ENCODE peak calls at places on chromosomes 7 and 10, in seven cellular contexts. V is breast epithelium, J is transverse colon, B is tibial nerve, N is testis, O is adrenal gland, L is HCT116. M is an unnamed sample. For H3K4me1 and H3K27me3, the result is how much of the 10 kb centered on the place peaks cover.

GRCh38 chr10:93758911-93759410 is 1.2 kb downstream of the LGI1 start:
- DNase-seq in J (no peak), O (no peak), N (no peak), B (no peak), V (no peak), L (no peak), M (no peak)

GRCh38 chr7:55360486-55360885 is 4.7 kb upstream of the LANCL2 start:
- DNase-seq in L (no peak), V (no peak), B (no peak), N (peak), O (no peak), J (no peak), M (no peak)

GRCh38 chr7:23544913-23545354 is 13.2 kb upstream of the TRA2A start:
- DNase-seq in J (no peak), B (no peak), O (no peak), L (peak), N (no peak), V (no peak), M (no peak)

GRCh38 chr7:3067193-3067592 is 23.5 kb upstream of the CARD11 start:
- DNase-seq in N (no peak), J (no peak), O (no peak), L (no peak), B (no peak), V (no peak), M (no peak)

GRCh38 chr10:5623081-5623748 is 43.2 kb downstream of the ASB13 start:
- DNase-seq in L (peak), J (peak), B (peak), N (peak), O (peak), V (peak), M (peak)

GRCh38 chr10:60083039-60083344 is 176.6 kb upstream of the CCDC6 start:
- DNase-seq in L (no peak), V (no peak), J (no peak), N (no peak), O (no peak), B (no peak), M (no peak)

GRCh38 chr10:17227367-17228080 is 517 bp upstream of the VIM start:
- DNase-seq in V (no peak), B (no peak), L (no peak), N (no peak), J (no peak), O (no peak), M (no peak)

GRCh38 chr7:148695953-148696352 is 2.8 kb upstream of the CUL1 start:
- DNase-seq in J (no peak), V (no peak), O (no peak), B (no peak), L (no peak), N (no peak), M (no peak)

GRCh38 chr10:88117869-88118632 is 254.6 kb downstream of the PTEN start:
- DNase-seq in O (no peak), J (no peak), L (peak), B (no peak), N (no peak), V (no peak), M (no peak)

DNA sequence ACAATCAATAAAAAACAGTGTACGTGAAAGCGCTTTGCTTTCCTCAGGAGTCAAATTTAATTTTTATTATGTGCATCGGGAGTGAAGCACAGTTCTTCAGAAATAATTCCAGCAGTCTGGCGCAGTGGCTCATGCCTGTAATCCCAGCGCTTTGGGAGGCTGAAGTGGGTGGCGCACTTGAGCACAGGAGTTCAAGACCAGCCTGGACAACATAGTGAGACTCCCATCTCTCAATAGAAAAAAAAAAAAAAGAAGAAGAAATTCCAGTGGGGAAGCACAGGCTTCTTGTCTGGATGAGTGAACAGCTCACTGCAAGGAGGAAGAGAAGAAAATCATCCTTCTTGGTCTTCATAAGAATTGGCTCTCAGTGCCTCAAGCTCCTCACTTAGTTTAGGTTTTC is 27.8 kb downstream of the LMTK2 start:
- DNase-seq in B (no peak), L (no peak), N (no peak), J (no peak), V (no peak), O (no peak), M (no peak)
- H3K4me1 ChIP-seq in B (under half), L (half or more), N (under half), J (half or more), V (under half), O (under half), M (under half)

DNA sequence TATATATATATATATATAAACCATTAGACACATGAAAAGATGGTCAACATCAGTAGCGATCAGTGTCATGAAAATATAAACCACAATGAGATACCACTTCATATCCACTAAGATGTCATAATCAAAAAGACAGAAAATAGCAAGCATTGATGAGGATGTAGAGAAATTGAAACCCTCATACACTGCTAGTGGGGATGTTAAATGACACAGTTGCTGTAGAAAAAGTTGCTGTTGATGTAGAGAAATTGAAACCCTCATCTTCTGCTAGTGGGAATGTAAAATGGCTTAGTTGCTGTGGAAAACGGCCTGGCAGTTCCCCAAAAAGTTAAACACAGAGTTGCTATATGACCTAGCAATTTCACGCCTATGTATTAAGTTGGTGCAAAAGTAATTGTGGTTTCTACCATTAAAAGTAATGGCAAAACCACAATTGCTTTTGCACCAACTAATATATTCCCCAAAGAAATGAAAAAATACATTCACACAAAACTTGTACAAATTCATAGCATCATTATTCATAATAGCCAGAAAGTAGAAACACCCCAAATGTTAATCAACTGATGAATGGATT is 120.5 kb upstream of the ZWINT start:
- DNase-seq in J (no peak), L (no peak), V (no peak), B (no peak), O (no peak), N (no peak), M (no peak)
- H3K27me3 ChIP-seq in J (under half), L (under half), V (under half), B (under half), O (under half), N (under half), M (under half)

GRCh38 chr10:11170993-11171416 is 153.3 kb downstream of the CELF2 start:
- DNase-seq in N (no peak), J (no peak), O (no peak), V (no peak), L (no peak), B (no peak), M (no peak)
- TF ChIP-seq POLR2A in N (no peak), J (peak), O (peak), V (no peak), L (no peak), B (no peak), M (no peak)

GRCh38 chr10:124123141-124123540 is 29.7 kb upstream of the CHST15 start:
- DNase-seq in B (no peak), N (no peak), O (no peak), L (no peak), J (no peak), V (no peak), M (no peak)

GRCh38 chr10:124119933-124120332 is 26.5 kb upstream of the CHST15 start:
- DNase-seq in B (no peak), L (no peak), J (no peak), O (peak), N (no peak), V (no peak), M (no peak)

GRCh38 chr10:124122211-124122610 is 28.8 kb upstream of the CHST15 start:
- DNase-seq in N (no peak), O (no peak), V (no peak), L (no peak), B (no peak), J (no peak), M (no peak)

GRCh38 chr10:124119216-124119615 is 25.8 kb upstream of the CHST15 start:
- DNase-seq in J (no peak), N (no peak), B (no peak), O (no peak), L (no peak), V (no peak), M (no peak)

DNA sequence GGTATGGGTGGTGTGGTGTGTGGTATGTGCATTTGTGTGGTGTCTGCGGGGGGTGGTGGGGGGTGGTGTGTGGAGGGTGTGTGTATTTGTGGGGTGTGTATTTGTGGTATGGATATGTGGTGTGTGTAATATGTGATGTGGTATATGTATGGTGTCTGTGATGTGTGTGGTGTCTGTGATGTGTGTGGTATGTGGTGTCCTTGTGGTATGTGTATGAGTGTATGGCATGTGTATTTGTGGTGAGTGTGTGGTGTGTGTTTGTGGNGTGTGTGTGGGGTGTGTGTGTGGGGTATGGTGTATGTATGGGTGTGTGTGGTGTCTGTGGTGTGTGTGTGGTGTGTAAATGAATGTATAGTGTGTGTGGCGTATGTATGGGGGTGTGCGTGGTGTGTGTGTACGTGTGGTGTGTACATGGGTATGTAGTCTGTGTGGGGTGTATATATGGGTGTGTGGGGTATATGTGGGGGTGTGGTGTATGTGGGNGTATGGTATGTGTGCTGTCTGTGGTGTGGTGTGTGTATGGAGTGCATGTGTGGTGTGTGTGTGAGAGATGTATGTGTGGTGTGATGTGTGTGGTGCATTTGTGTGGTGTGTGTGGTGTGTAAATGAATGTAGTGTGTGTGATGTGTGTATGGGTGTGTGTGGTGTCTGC is 27.1 kb upstream of the CHST15 start:
- DNase-seq in O (no peak), N (no peak), J (no peak), B (no peak), L (no peak), V (no peak), M (no peak)
- H3K4me1 ChIP-seq in O (under half), N (under half), J (under half), B (under half), L (under half), V (under half), M (under half)

GRCh38 chr7:151945224-151945623 is 11.0 kb upstream of the GALNTL5 start:
- DNase-seq in B (no peak), V (no peak), L (no peak), O (no peak), N (no peak), J (no peak), M (no peak)
- H3K27me3 ChIP-seq in B (under half), V (under half), L (under half), O (under half), N (under half), J (under half), M (under half)

GRCh38 chr7:115145512-115145911 is 223.6 kb downstream of the MDFIC start:
- DNase-seq in V (no peak), L (no peak), B (no peak), J (no peak), O (no peak), N (no peak), M (no peak)
- TF ChIP-seq POLR2A in V (no peak), L (no peak), B (no peak), J (no peak), O (no peak), N (no peak), M (no peak)

GRCh38 chr7:66930341-66930740 is 9.3 kb downstream of the TMEM248 start:
- DNase-seq in N (peak), J (no peak), O (no peak), B (no peak), L (peak), V (no peak), M (no peak)
- H3K4me1 ChIP-seq in N (under half), J (half or more), O (under half), B (under half), L (under half), V (under half), M (under half)

GRCh38 chr10:101222683-101223273 is 6.5 kb downstream of the LBX1 start:
- DNase-seq in V (no peak), N (no peak), B (no peak), O (peak), J (no peak), L (no peak), M (no peak)

GRCh38 chr10:101219946-101220451 is 9.3 kb downstream of the LBX1 start:
- DNase-seq in N (no peak), V (no peak), L (no peak), O (no peak), J (no peak), B (no peak), M (no peak)

GRCh38 chr10:101223274-101224059 is 5.8 kb downstream of the LBX1 start:
- DNase-seq in O (no peak), L (no peak), N (peak), B (no peak), J (no peak), V (no peak), M (no peak)

GRCh38 chr10:101222247-101222531 is 7.1 kb downstream of the LBX1 start:
- DNase-seq in L (no peak), B (no peak), N (no peak), V (no peak), O (no peak), J (no peak), M (no peak)

DNA sequence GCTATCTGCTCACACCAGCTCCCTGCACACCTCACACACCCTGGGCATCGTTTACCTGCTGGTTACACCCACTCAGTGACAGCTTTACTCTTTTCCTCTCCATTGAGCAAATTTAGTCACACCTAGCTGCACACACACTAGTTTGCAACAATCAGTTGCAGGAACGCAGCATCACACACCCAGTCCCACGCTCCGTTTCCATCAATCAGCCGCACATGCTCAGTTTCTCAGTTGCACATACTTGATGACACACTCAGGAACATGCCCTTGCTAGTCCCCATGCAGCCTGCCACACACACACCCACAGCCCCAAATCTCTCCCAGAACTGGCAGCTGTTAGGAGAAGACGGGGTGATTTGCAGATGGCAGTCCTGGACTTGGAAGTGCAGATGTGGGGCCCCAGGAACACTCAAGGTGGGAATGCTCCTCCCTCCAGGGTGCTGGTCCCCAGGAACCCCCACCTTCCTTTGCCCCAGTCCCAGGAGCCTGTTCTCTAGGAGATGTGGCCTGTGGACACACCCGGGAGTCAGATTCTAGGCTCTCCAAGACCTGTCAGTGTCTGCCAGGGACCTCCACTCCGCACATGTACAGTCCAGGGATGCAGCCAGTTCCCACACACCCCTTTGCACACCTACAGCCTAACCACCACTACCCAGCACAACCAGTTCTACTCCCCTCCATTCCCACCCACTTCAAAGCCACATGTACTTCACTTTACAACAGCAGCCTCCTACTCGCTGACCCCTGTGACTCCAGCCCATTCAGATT is 7.6 kb downstream of the LBX1 start:
- DNase-seq in O (no peak), J (no peak), N (no peak), L (no peak), V (no peak), B (no peak), M (no peak)
- H3K27me3 ChIP-seq in O (half or more), J (half or more), N (under half), L (under half), V (half or more), B (half or more), M (half or more)

GRCh38 chr10:128084364-128084763 is 41.9 kb downstream of the MKI67 start:
- DNase-seq in B (no peak), J (no peak), N (no peak), L (no peak), V (no peak), O (no peak), M (no peak)

GRCh38 chr10:128084991-128085390 is 41.2 kb downstream of the MKI67 start:
- DNase-seq in O (no peak), V (no peak), J (no peak), N (no peak), L (no peak), B (no peak), M (no peak)

GRCh38 chr10:128087884-128088695 is 38.1 kb downstream of the MKI67 start:
- DNase-seq in B (no peak), V (no peak), L (peak), O (no peak), N (no peak), J (no peak), M (no peak)

GRCh38 chr10:128087146-128087883 is 38.9 kb downstream of the MKI67 start:
- DNase-seq in B (no peak), N (no peak), J (no peak), L (no peak), O (no peak), V (no peak), M (no peak)

GRCh38 chr10:128086003-128086863 is 40.0 kb downstream of the MKI67 start:
- DNase-seq in J (no peak), N (no peak), O (no peak), L (no peak), V (no peak), B (no peak), M (no peak)
- TF ChIP-seq POLR2A in J (no peak), N (no peak), O (no peak), L (no peak), V (no peak), B (no peak), M (no peak)